ENCODE peak calls at places on chromosomes 4 and X, in seven cellular contexts. B is adrenal gland, S is Peyer's patch, A is ovary, Q is A549, F is HepG2, Y is uterus. U is an unnamed sample.

GRCh38 chrX:108439961-108440696 is 491 bp downstream of the COL4A5 start:
- DNase-seq in B (no peak), S (no peak), A (peak), Q (peak), F (no peak), Y (peak), U (peak)

GRCh38 chr4:139651282-139652194 is 14.1 kb upstream of the MGST2 start:
- DNase-seq in B (peak), S (peak), A (peak), Q (peak), F (peak), Y (peak), U (peak)

GRCh38 chr4:24489870-24490269 is 94.5 kb downstream of the DHX15 start:
- DNase-seq in B (no peak), S (no peak), A (no peak), Q (no peak), F (no peak), Y (no peak), U (peak)

GRCh38 chrX:38437093-38437492 is 84.7 kb downstream of the OTC start:
- DNase-seq in B (no peak), S (no peak), A (no peak), Q (no peak), F (no peak), Y (no peak), U (no peak)

GRCh38 chr4:154124539-154125255 is 335.8 kb upstream of the SFRP2 start:
- DNase-seq in B (no peak), S (no peak), A (no peak), Q (no peak), F (no peak), Y (no peak), U (no peak)

GRCh38 chrX:69317721-69318120 is 152.5 kb upstream of the PJA1 start:
- DNase-seq in B (no peak), S (no peak), A (no peak), Q (no peak), F (no peak), Y (no peak), U (no peak)

GRCh38 chr4:2793578-2793919 is 664 bp downstream of the SH3BP2 start:
- DNase-seq in B (peak), S (no peak), A (peak), Q (no peak), F (no peak), Y (peak), U (peak)

GRCh38 chr4:140693577-140693976 is 62.6 kb downstream of the TBC1D9 start:
- DNase-seq in B (no peak), S (no peak), A (no peak), Q (no peak), F (no peak), Y (no peak), U (no peak)

GRCh38 chr4:123833156-123833555 is 436.6 kb downstream of the SPRY1 start:
- DNase-seq in B (no peak), S (no peak), A (no peak), Q (no peak), F (no peak), Y (no peak), U (no peak)

GRCh38 chr4:148015058-148015457 is 283.2 kb downstream of the ARHGAP10 start:
- DNase-seq in B (no peak), S (no peak), A (no peak), Q (no peak), F (no peak), Y (no peak), U (no peak)

GRCh38 chrX:38988301-38988700 is 187.0 kb downstream of the MID1IP1 start:
- DNase-seq in B (no peak), S (no peak), A (no peak), Q (no peak), F (no peak), Y (no peak), U (no peak)

GRCh38 chr4:107931775-107932321 is 499 bp downstream of the CYP2U1 start:
- DNase-seq in B (no peak), S (peak), A (peak), Q (no peak), F (no peak), Y (no peak), U (peak)

GRCh38 chr4:28682872-28683271 is 1822.2 kb downstream of the STIM2 start:
- DNase-seq in B (no peak), S (no peak), A (no peak), Q (no peak), F (no peak), Y (no peak), U (no peak)

GRCh38 chrX:19739683-19740082 is 147.7 kb downstream of the SH3KBP1 start:
- DNase-seq in B (peak), S (no peak), A (peak), Q (peak), F (peak), Y (peak), U (peak)

GRCh38 chrX:41556958-41557357 is 109.8 kb downstream of the NYX start:
- DNase-seq in B (no peak), S (no peak), A (no peak), Q (no peak), F (no peak), Y (no peak), U (no peak)

GRCh38 chrX:14003028-14003427 is 26.7 kb downstream of the GEMIN8 start:
- DNase-seq in B (no peak), S (no peak), A (no peak), Q (no peak), F (no peak), Y (no peak), U (no peak)

GRCh38 chrX:42714981-42715688 is 62.8 kb downstream of the PPP1R2C start:
- DNase-seq in B (peak), S (peak), A (peak), Q (peak), F (peak), Y (no peak), U (peak)

GRCh38 chr4:76679691-76680090 is 218.3 kb downstream of the SOWAHB start:
- DNase-seq in B (no peak), S (no peak), A (no peak), Q (no peak), F (no peak), Y (no peak), U (no peak)

GRCh38 chrX:147333821-147334220 is 519.3 kb upstream of the CXorf51A start:
- DNase-seq in B (no peak), S (no peak), A (no peak), Q (no peak), F (no peak), Y (no peak), U (no peak)

GRCh38 chrX:71632923-71633657 is 14.8 kb upstream of the CXCR3 start:
- DNase-seq in B (no peak), S (no peak), A (no peak), Q (no peak), F (no peak), Y (no peak), U (no peak)

GRCh38 chrX:30643313-30643821 is 9.9 kb upstream of the GK start:
- DNase-seq in B (no peak), S (no peak), A (no peak), Q (no peak), F (peak), Y (no peak), U (no peak)

GRCh38 chrX:77160301-77160700 is 286.9 kb upstream of the FGF16 start:
- DNase-seq in B (no peak), S (no peak), A (no peak), Q (no peak), F (no peak), Y (no peak), U (no peak)

GRCh38 chr4:103197765-103198110 is 405 bp downstream of the CENPE start:
- DNase-seq in B (no peak), S (no peak), A (no peak), Q (peak), F (peak), Y (no peak), U (no peak)

GRCh38 chr4:38943355-38943754 is 75.7 kb downstream of the FAM114A1 start:
- DNase-seq in B (peak), S (peak), A (peak), Q (no peak), F (no peak), Y (peak), U (peak)

GRCh38 chrX:132615396-132616131 is 126.7 kb upstream of the MBNL3 start:
- DNase-seq in B (peak), S (peak), A (peak), Q (no peak), F (peak), Y (peak), U (peak)

GRCh38 chr4:41532880-41533279 is 5.1 kb upstream of the LIMCH1 start:
- DNase-seq in B (no peak), S (no peak), A (no peak), Q (no peak), F (no peak), Y (no peak), U (no peak)

GRCh38 chr4:186557486-186557885 is 2.1 kb upstream of the MTNR1A start:
- DNase-seq in B (no peak), S (no peak), A (no peak), Q (no peak), F (no peak), Y (no peak), U (no peak)

GRCh38 chr4:181819951-181820350 is 423.3 kb upstream of the TENM3 start:
- DNase-seq in B (no peak), S (no peak), A (no peak), Q (no peak), F (no peak), Y (no peak), U (no peak)

GRCh38 chr4:159446266-159446976 is 343.5 kb downstream of the RAPGEF2 start:
- DNase-seq in B (peak), S (no peak), A (no peak), Q (peak), F (peak), Y (no peak), U (peak)

GRCh38 chr4:34972189-34972588 is 1272.1 kb downstream of the ARAP2 start:
- DNase-seq in B (no peak), S (no peak), A (no peak), Q (no peak), F (no peak), Y (no peak), U (no peak)

GRCh38 chrX:16651422-16651821 is 1.5 kb downstream of the S100G start:
- DNase-seq in B (no peak), S (no peak), A (no peak), Q (no peak), F (no peak), Y (no peak), U (no peak)

GRCh38 chr4:98928505-98929340 is at the start of gene EIF4E:
- DNase-seq in B (peak), S (peak), A (peak), Q (peak), F (peak), Y (peak), U (peak)
- TF ChIP-seq POLR2A in B (peak), S (no peak), A (peak), Q (no peak), F (peak), Y (peak), U (no peak)

GRCh38 chr4:122826596-122827257 is at the start of gene FGF2:
- DNase-seq in B (peak), S (peak), A (peak), Q (peak), F (no peak), Y (peak), U (peak)
- TF ChIP-seq POLR2A in B (no peak), S (no peak), A (peak), Q (peak), F (no peak), Y (peak), U (no peak)

DNA sequence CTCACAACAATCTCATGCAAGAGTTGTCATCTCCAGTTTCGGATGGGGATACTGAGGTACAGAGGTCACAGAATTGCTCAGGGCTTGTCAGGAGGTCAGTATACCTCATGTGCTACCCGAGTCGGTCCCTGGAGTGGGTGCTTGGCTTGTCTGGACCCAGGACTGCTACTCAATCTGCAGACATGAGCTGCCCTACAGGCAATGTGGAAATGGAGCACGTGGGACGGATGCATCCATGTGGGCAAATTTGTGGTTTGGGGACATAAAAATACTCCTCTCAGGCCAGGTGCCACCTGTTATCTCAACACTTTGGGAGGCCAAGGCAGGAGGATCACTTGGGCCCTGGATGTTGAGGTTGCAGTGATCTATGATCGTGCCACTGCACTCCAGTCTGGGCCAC is 15.8 kb downstream of the USP11 start:
- DNase-seq in B (no peak), S (no peak), A (no peak), Q (no peak), F (no peak), Y (no peak), U (no peak)
- TF ChIP-seq POLR2A in B (no peak), S (no peak), A (no peak), Q (no peak), F (no peak), Y (no peak), U (no peak)

GRCh38 chrX:101393530-101394305 is 2.9 kb downstream of the RPL36A start:
- DNase-seq in B (no peak), S (no peak), A (no peak), Q (no peak), F (no peak), Y (no peak), U (no peak)
- TF ChIP-seq POLR2A in B (no peak), S (no peak), A (no peak), Q (no peak), F (no peak), Y (no peak), U (no peak)

GRCh38 chr4:165324918-165325304 is 2.6 kb upstream of the MSMO1 start:
- DNase-seq in B (no peak), S (no peak), A (no peak), Q (no peak), F (no peak), Y (no peak), U (no peak)

GRCh38 chr4:165326831-165327210 is 648 bp upstream of the MSMO1 start:
- DNase-seq in B (peak), S (peak), A (peak), Q (peak), F (peak), Y (no peak), U (peak)

GRCh38 chr4:165327211-165328100 is at the start of gene MSMO1:
- DNase-seq in B (peak), S (peak), A (peak), Q (peak), F (peak), Y (peak), U (peak)

GRCh38 chr4:165324203-165324917 is 3.1 kb upstream of the MSMO1 start:
- DNase-seq in B (no peak), S (no peak), A (no peak), Q (no peak), F (no peak), Y (no peak), U (no peak)

DNA sequence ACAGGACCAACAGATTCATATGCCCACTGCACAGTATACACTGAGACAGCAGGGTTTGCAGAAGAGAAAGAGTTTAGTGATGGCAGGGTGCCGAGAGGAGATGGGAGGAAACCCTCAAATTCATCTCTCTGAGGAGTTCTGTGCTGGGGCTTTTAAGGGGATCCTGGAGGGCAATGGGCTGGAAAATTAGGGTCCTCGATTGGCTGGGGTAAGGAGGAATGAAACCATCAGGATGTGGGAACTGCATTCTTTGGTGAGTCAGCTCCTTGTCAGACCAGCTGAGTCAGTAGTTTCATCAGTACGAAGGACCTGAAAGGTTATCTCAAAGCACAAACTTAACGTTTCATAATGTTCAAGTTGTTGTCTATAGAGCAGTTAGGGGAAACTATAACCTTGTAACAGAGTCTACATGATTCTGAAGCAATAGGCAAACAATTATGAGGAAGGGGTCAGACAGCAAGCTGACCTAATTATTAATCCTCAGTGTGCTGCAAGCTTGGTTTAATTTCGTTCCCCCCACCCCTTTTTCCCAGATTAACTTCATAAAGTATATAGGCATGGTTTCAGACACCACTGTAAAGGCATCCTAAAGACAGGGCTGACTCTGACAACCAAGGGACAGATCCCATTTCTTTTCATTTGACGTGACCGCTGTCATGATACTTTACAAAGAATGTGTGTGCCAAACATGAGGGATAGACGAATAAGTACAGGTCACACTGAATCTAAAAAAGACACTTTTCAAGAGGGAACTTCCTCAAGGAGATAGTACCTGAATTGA is 1.5 kb upstream of the MSMO1 start:
- DNase-seq in B (peak), S (no peak), A (peak), Q (no peak), F (peak), Y (no peak), U (no peak)
- TF ChIP-seq POLR2A in B (peak), S (no peak), A (no peak), Q (no peak), F (no peak), Y (no peak), U (no peak)

U was measured in body of pancreas.